ENCODE peak calls at places on chromosome 18, in six cellular contexts. M, O, J, G, Z and X are unnamed samples.

GRCh38 chr18:14221689-14222088 is 89.5 kb upstream of the ZNF519 start:
- DNase-seq in M (no peak), O (no peak), J (no peak), G (no peak), Z (no peak), X (no peak)

GRCh38 chr18:5974696-5975095 is 79.4 kb upstream of the TMEM200C start:
- DNase-seq in M (no peak), O (no peak), J (no peak), G (no peak), Z (no peak), X (no peak)

GRCh38 chr18:31684279-31685096 is at the start of gene B4GALT6:
- DNase-seq in M (no peak), O (no peak), J (no peak), G (peak), Z (peak), X (no peak)

GRCh38 chr18:46152436-46152807 is 48.2 kb downstream of the HAUS1 start:
- DNase-seq in M (no peak), O (no peak), J (no peak), G (no peak), Z (no peak), X (no peak)

GRCh38 chr18:26999797-27000196 is 134.3 kb upstream of the AQP4 start:
- DNase-seq in M (no peak), O (no peak), J (no peak), G (no peak), Z (no peak), X (no peak)

GRCh38 chr18:72316497-72316896 is 227.6 kb downstream of the CBLN2 start:
- DNase-seq in M (no peak), O (no peak), J (no peak), G (no peak), Z (no peak), X (no peak)

GRCh38 chr18:3057526-3057925 is 44.6 kb upstream of the LPIN2 start:
- DNase-seq in M (no peak), O (no peak), J (no peak), G (no peak), Z (no peak), X (no peak)

GRCh38 chr18:54358495-54358793 is 738 bp downstream of the C18orf54 start:
- DNase-seq in M (no peak), O (no peak), J (no peak), G (no peak), Z (no peak), X (peak)

GRCh38 chr18:31837879-31838278 is 77.2 kb upstream of the SLC25A52 start:
- DNase-seq in M (no peak), O (no peak), J (no peak), G (no peak), Z (no peak), X (no peak)

GRCh38 chr18:62262050-62262449 is 63.1 kb upstream of the TNFRSF11A start:
- DNase-seq in M (no peak), O (no peak), J (no peak), G (no peak), Z (no peak), X (no peak)

GRCh38 chr18:47254341-47254939 is 3.0 kb upstream of the SKOR2 start:
- DNase-seq in M (no peak), O (no peak), J (no peak), G (no peak), Z (no peak), X (no peak)

GRCh38 chr18:56831988-56832387 is 180.8 kb downstream of the WDR7 start:
- DNase-seq in M (no peak), O (no peak), J (no peak), G (no peak), Z (no peak), X (no peak)

GRCh38 chr18:6975084-6975483 is 142.5 kb downstream of the LAMA1 start:
- DNase-seq in M (no peak), O (no peak), J (no peak), G (no peak), Z (no peak), X (no peak)